ENCODE peak calls at places on chromosomes 2 and 18, in five cellular contexts. B is stimulated activated naive B cell treated with anti-CD40 and anti-IgM and Interleukin-4, amounts not matched to agents 10 μg/mL and 1 μg/mL and 100 μg/mL, for 72 hours; E is activated T-cell treated with anti-CD3 and anti-CD28 coated beads, Interleukin-2, amount 50 U/mL, for 72 hours; Q is activated CD4-positive, alpha-beta T cell treated with anti-CD3 and anti-CD28 coated beads for 24 hours; D is CD8-positive, alpha-beta T cell. S is an unnamed sample.

GRCh38 chr18:13868501-13869271 is 44.7 kb downstream of the MC5R start:
- DNase-seq in B (no peak), E (no peak), Q (no peak), D (no peak), S (no peak)

GRCh38 chr2:236802862-236803261 is 233.2 kb downstream of the ACKR3 start:
- DNase-seq in B (no peak), E (no peak), Q (no peak), D (no peak), S (no peak)

GRCh38 chr2:125837108-125837507 is 818.9 kb upstream of the GYPC start:
- DNase-seq in B (no peak), E (no peak), Q (no peak), D (no peak), S (no peak)

GRCh38 chr18:12121175-12122095 is 27.8 kb downstream of the ANKRD62 start:
- DNase-seq in B (no peak), E (no peak), Q (no peak), D (no peak), S (no peak)

GRCh38 chr18:4758980-4759379 is 303.9 kb upstream of the DLGAP1 start:
- DNase-seq in B (no peak), E (no peak), Q (no peak), D (no peak), S (no peak)

GRCh38 chr2:217919781-217920351 is 82.9 kb downstream of the TNS1 start:
- DNase-seq in B (no peak), E (no peak), Q (no peak), D (no peak), S (no peak)

GRCh38 chr2:84830095-84830494 is 50.8 kb downstream of the TRABD2A start:
- DNase-seq in B (no peak), E (no peak), Q (no peak), D (no peak), S (no peak)

GRCh38 chr18:59015531-59016152 is 124.0 kb upstream of the SEC11C start:
- DNase-seq in B (no peak), E (no peak), Q (no peak), D (no peak), S (no peak)

GRCh38 chr2:233125455-233126065 is 65.4 kb downstream of the INPP5D start:
- DNase-seq in B (no peak), E (no peak), Q (no peak), D (no peak), S (no peak)

GRCh38 chr2:120562218-120563005 is 173.3 kb upstream of the GLI2 start:
- DNase-seq in B (no peak), E (no peak), Q (no peak), D (no peak), S (no peak)

GRCh38 chr2:127051780-127052067 is 55.2 kb downstream of the BIN1 start:
- DNase-seq in B (no peak), E (no peak), Q (no peak), D (no peak), S (no peak)